ENCODE peak calls at places on chromosome 19, in six cellular contexts. One of them, this sample, is unnamed.

GRCh38 chr19:56748443-56748842 is 76.9 kb upstream of the ZNF835 start:
- DNase-seq in HCT116: no peak
- DNase-seq in GM12878: no peak
- DNase-seq in HepG2: peak
- DNase-seq in K562: no peak
- DNase-seq in WTC11: no peak
- DNase-seq in this sample: no peak

GRCh38 chr19:41646589-41647204 is 19.8 kb upstream of the CEACAM4 start:
- DNase-seq in HCT116: peak
- DNase-seq in GM12878: no peak
- DNase-seq in HepG2: no peak
- DNase-seq in K562: peak
- DNase-seq in WTC11: peak
- DNase-seq in this sample: peak

GRCh38 chr19:57512845-57513244 is 13.1 kb downstream of the ZNF773 start:
- DNase-seq in HCT116: no peak
- DNase-seq in GM12878: no peak
- DNase-seq in HepG2: no peak
- DNase-seq in K562: no peak
- DNase-seq in WTC11: no peak
- DNase-seq in this sample: no peak

GRCh38 chr19:56348289-56348877 is 33.7 kb upstream of the ZSCAN5A start:
- DNase-seq in HCT116: peak
- DNase-seq in GM12878: no peak
- DNase-seq in HepG2: no peak
- DNase-seq in K562: no peak
- DNase-seq in WTC11: peak
- DNase-seq in this sample: peak

GRCh38 chr19:16076958-16077611 is 790 bp downstream of the TPM4 start:
- DNase-seq in HCT116: no peak
- DNase-seq in GM12878: no peak
- DNase-seq in HepG2: no peak
- DNase-seq in K562: peak
- DNase-seq in WTC11: peak
- DNase-seq in this sample: peak

GRCh38 chr19:1648926-1649541 is 3.4 kb downstream of the TCF3 start:
- DNase-seq in HCT116: no peak
- DNase-seq in GM12878: no peak
- DNase-seq in HepG2: no peak
- DNase-seq in K562: no peak
- DNase-seq in WTC11: no peak
- DNase-seq in this sample: no peak

GRCh38 chr19:2650515-2650914 is 52.0 kb downstream of the GNG7 start:
- DNase-seq in HCT116: no peak
- DNase-seq in GM12878: no peak
- DNase-seq in HepG2: peak
- DNase-seq in K562: no peak
- DNase-seq in WTC11: no peak
- DNase-seq in this sample: no peak

GRCh38 chr19:28934626-28935025 is 278.3 kb downstream of the UQCRFS1 start:
- DNase-seq in HCT116: no peak
- DNase-seq in GM12878: no peak
- DNase-seq in HepG2: no peak
- DNase-seq in K562: no peak
- DNase-seq in WTC11: no peak
- DNase-seq in this sample: no peak

GRCh38 chr19:45507864-45508680 is 793 bp downstream of the VASP start:
- DNase-seq in HCT116: no peak
- DNase-seq in GM12878: no peak
- DNase-seq in HepG2: no peak
- DNase-seq in K562: peak
- DNase-seq in WTC11: peak
- DNase-seq in this sample: no peak

GRCh38 chr19:7368456-7368855 is 19.7 kb downstream of the ARHGEF18 start:
- DNase-seq in HCT116: no peak
- DNase-seq in GM12878: no peak
- DNase-seq in HepG2: no peak
- DNase-seq in K562: no peak
- DNase-seq in WTC11: no peak
- DNase-seq in this sample: no peak

GRCh38 chr19:18419195-18419698 is at the start of gene SSBP4:
- DNase-seq in HCT116: no peak
- DNase-seq in GM12878: no peak
- DNase-seq in HepG2: peak
- DNase-seq in K562: peak
- DNase-seq in WTC11: peak
- DNase-seq in this sample: peak
- TF ChIP-seq MAX in HCT116: peak
- TF ChIP-seq MAX in GM12878: peak
- TF ChIP-seq MAX in HepG2: peak
- TF ChIP-seq MAX in K562: peak
- TF ChIP-seq MAX in WTC11: no peak
- TF ChIP-seq MAX in this sample: peak

DNA sequence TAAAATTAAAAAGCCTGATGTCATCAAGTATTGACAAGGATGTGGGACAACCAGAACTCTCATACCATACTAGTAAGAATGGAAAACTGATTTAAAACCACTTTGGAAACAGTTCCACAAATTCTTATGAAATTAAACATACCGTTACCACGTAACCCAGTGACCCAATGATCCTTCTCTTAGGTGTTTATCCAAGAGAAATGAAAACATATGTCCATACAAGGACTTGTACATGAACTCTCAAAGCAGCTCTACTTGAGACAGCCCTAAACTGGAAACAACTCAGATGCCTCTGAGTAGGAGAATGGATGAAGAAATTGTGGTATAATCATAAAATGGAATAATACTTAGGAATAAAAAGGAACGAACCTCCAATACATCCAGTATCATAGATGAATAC is 27.6 kb downstream of the SLC6A16 start:
- DNase-seq in HCT116: no peak
- DNase-seq in GM12878: no peak
- DNase-seq in HepG2: no peak
- DNase-seq in K562: no peak
- DNase-seq in WTC11: no peak
- DNase-seq in this sample: no peak
- TF ChIP-seq ATF3 in HCT116: no peak
- TF ChIP-seq ATF3 in GM12878: no peak
- TF ChIP-seq ATF3 in HepG2: no peak
- TF ChIP-seq ATF3 in K562: no peak
- TF ChIP-seq ATF3 in WTC11: no peak
- TF ChIP-seq ATF3 in this sample: no peak

DNA sequence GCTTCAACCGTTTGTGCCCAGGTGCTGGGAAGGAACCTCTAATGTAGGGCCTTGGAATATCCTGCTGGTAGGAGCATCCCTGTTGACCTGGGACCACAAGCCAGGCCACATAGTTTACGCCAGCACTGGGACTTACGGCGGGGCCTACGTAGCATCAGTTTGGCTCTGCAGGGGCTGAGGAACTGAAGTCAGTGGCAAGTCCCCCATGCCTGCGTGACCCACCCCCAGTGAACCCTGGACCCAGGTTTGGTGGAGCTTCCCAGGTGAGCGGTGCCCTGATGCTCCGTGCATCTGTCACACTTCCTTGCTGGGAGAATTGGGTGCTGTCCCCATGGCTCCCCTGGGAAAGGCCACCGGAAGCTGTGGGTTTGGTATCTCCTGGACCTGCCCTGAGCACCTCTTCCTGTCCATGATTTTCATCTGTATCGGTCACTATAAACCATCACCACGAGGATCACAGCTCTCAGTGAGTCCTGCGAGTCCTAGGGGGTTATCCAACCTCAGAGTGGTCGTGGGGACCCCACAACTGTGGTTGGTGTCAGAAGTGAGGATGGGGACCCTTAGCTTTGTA is 9.9 kb downstream of the SIGLEC11 start:
- DNase-seq in HCT116: no peak
- DNase-seq in GM12878: no peak
- DNase-seq in HepG2: no peak
- DNase-seq in K562: no peak
- DNase-seq in WTC11: no peak
- DNase-seq in this sample: no peak
- TF ChIP-seq MAX in HCT116: no peak
- TF ChIP-seq MAX in GM12878: no peak
- TF ChIP-seq MAX in HepG2: no peak
- TF ChIP-seq MAX in K562: no peak
- TF ChIP-seq MAX in WTC11: no peak
- TF ChIP-seq MAX in this sample: no peak

DNA sequence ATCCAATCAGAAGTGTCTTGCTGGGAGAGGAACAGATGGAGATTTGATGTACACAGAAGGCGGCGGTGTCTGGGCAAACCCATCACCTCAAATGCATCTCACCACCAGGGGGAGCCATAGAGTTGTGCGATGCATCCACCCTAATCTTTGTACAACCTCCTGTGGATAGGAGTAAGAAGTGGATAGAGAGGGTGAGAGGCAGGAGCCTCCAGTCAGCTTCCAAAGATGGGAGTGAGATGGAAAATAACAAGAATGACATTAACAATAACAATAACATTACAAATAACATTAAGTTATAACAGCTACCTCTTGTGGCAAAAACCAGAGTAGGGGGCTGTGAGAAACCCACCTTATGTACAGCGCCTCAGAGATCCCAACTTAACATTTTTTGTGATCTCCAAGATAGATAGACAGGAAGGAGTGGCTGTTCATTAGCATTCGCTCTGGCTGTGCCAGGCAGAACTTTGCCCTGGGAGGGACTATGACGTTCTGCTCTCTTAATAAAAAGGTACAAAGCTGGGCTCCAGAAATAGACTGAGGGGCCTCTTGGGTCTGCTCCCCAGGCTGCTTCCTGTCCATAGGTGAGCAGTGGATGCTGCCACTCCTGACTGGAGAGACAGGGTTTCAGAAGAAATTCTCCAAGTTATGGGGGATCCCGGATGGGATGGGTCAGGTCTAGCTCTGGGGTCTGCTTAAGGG is 5.2 kb upstream of the CEACAM18 start:
- DNase-seq in HCT116: peak
- DNase-seq in GM12878: peak
- DNase-seq in HepG2: peak
- DNase-seq in K562: peak
- DNase-seq in WTC11: peak
- DNase-seq in this sample: peak
- TF ChIP-seq ATF3 in HCT116: no peak
- TF ChIP-seq ATF3 in GM12878: no peak
- TF ChIP-seq ATF3 in HepG2: no peak
- TF ChIP-seq ATF3 in K562: no peak
- TF ChIP-seq ATF3 in WTC11: no peak
- TF ChIP-seq ATF3 in this sample: no peak

GRCh38 chr19:30228726-30229523 is 143.3 kb upstream of the ZNF536 start:
- DNase-seq in HCT116: no peak
- DNase-seq in GM12878: no peak
- DNase-seq in HepG2: no peak
- DNase-seq in K562: no peak
- DNase-seq in WTC11: no peak
- DNase-seq in this sample: no peak
- TF ChIP-seq MAX in HCT116: no peak
- TF ChIP-seq MAX in GM12878: no peak
- TF ChIP-seq MAX in HepG2: no peak
- TF ChIP-seq MAX in K562: no peak
- TF ChIP-seq MAX in WTC11: no peak
- TF ChIP-seq MAX in this sample: no peak

DNA sequence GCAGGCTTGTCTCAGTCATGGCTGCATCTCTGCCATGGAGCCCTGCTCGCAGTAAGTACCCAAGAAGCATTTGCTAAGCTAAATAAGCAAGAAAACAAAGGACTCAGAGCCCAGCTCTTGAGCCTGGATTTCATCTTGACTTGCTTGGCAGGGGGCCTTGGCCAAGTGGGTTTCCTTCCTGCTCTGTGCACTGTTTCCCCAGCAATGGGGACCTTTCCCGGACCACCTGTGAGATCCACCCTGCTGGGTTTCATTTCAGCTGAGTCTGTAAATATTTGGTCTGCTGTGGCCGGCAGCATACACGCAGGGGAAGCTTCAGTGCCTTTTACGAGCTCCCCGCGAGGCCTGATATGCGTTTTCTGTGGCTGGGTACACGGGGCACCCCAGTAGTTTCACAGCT is 12.4 kb upstream of the TINCR start:
- DNase-seq in HCT116: no peak
- DNase-seq in GM12878: no peak
- DNase-seq in HepG2: no peak
- DNase-seq in K562: no peak
- DNase-seq in WTC11: no peak
- DNase-seq in this sample: no peak
- TF ChIP-seq ATF3 in HCT116: no peak
- TF ChIP-seq ATF3 in GM12878: no peak
- TF ChIP-seq ATF3 in HepG2: no peak
- TF ChIP-seq ATF3 in K562: no peak
- TF ChIP-seq ATF3 in WTC11: no peak
- TF ChIP-seq ATF3 in this sample: no peak

GRCh38 chr19:37942516-37942902 is 35.5 kb downstream of the SIPA1L3 start:
- DNase-seq in HCT116: no peak
- DNase-seq in GM12878: no peak
- DNase-seq in HepG2: no peak
- DNase-seq in K562: no peak
- DNase-seq in WTC11: no peak
- DNase-seq in this sample: no peak

GRCh38 chr19:37941820-37942515 is 35.0 kb downstream of the SIPA1L3 start:
- DNase-seq in HCT116: no peak
- DNase-seq in GM12878: no peak
- DNase-seq in HepG2: peak
- DNase-seq in K562: no peak
- DNase-seq in WTC11: no peak
- DNase-seq in this sample: no peak

GRCh38 chr19:37947778-37948177 is 40.8 kb downstream of the SIPA1L3 start:
- DNase-seq in HCT116: no peak
- DNase-seq in GM12878: no peak
- DNase-seq in HepG2: no peak
- DNase-seq in K562: no peak
- DNase-seq in WTC11: no peak
- DNase-seq in this sample: no peak

GRCh38 chr19:37946132-37946531 is 39.1 kb downstream of the SIPA1L3 start:
- DNase-seq in HCT116: no peak
- DNase-seq in GM12878: no peak
- DNase-seq in HepG2: no peak
- DNase-seq in K562: no peak
- DNase-seq in WTC11: no peak
- DNase-seq in this sample: no peak

GRCh38 chr19:37943480-37943879 is 36.5 kb downstream of the SIPA1L3 start:
- DNase-seq in HCT116: no peak
- DNase-seq in GM12878: no peak
- DNase-seq in HepG2: no peak
- DNase-seq in K562: peak
- DNase-seq in WTC11: no peak
- DNase-seq in this sample: no peak
- TF ChIP-seq MAX in HCT116: no peak
- TF ChIP-seq MAX in GM12878: no peak
- TF ChIP-seq MAX in HepG2: no peak
- TF ChIP-seq MAX in K562: no peak
- TF ChIP-seq MAX in WTC11: no peak
- TF ChIP-seq MAX in this sample: no peak

This sample was measured in H1.